ENCODE peak calls at places on chromosomes 4 and X, in six cellular contexts. Q is A673, F is neuronal stem cell, B is iPS DF 6.9, O is Peyer's patch, H is RWPE2. E is an unnamed sample.

GRCh38 chr4:6939761-6940743 is 30.4 kb downstream of the TBC1D14 start:
- DNase-seq in Q (no peak), F (no peak), B (no peak), O (no peak), H (no peak), E (no peak)

GRCh38 chrX:65706041-65706828 is 38.8 kb downstream of the MSN start:
- DNase-seq in Q (peak; percentile 17), F (no peak), B (no peak), O (peak; percentile 61), H (peak; percentile 48), E (no peak)

GRCh38 chrX:96435636-96436035 is 249.0 kb upstream of the DIAPH2 start:
- DNase-seq in Q (no peak), F (no peak), B (no peak), O (no peak), H (no peak), E (no peak)

GRCh38 chr4:53044651-53044960 is 182.5 kb downstream of the RASL11B start:
- DNase-seq in Q (no peak), F (no peak), B (no peak), O (no peak), H (no peak), E (no peak)

GRCh38 chr4:48431401-48431800 is 51.7 kb upstream of the SLC10A4 start:
- DNase-seq in Q (no peak), F (no peak), B (no peak), O (no peak), H (no peak), E (no peak)

GRCh38 chr4:77043507-77044131 is 32.2 kb downstream of the CCNI start:
- DNase-seq in Q (no peak), F (no peak), B (no peak), O (no peak), H (no peak), E (no peak)

GRCh38 chr4:184420881-184421416 is 53.4 kb downstream of the IRF2 start:
- DNase-seq in Q (peak; percentile 41), F (no peak), B (no peak), O (no peak), H (no peak), E (no peak)

GRCh38 chr4:89136525-89136924 is 25.2 kb downstream of the TIGD2 start:
- DNase-seq in Q (no peak), F (no peak), B (no peak), O (no peak), H (no peak), E (peak; percentile 44)

GRCh38 chrX:13598877-13599276 is 29.5 kb downstream of the EGFL6 start:
- DNase-seq in Q (peak; percentile 14), F (no peak), B (no peak), O (no peak), H (no peak), E (no peak)

GRCh38 chr4:155569960-155570515 is 96.6 kb upstream of the GUCY1A1 start:
- DNase-seq in Q (no peak), F (no peak), B (no peak), O (no peak), H (no peak), E (no peak)

GRCh38 chrX:10634681-10635161 is 14.3 kb upstream of the MID1 start:
- DNase-seq in Q (peak; percentile 43), F (no peak), B (no peak), O (no peak), H (peak; percentile 83), E (no peak)

GRCh38 chr4:40990899-40991265 is 223.5 kb downstream of the APBB2 start:
- DNase-seq in Q (no peak), F (no peak), B (no peak), O (no peak), H (no peak), E (no peak)

GRCh38 chr4:100340534-100341364 is 150.5 kb upstream of the DDIT4L start:
- DNase-seq in Q (no peak), F (no peak), B (no peak), O (no peak), H (no peak), E (no peak)

GRCh38 chr4:39609454-39609911 is 29.2 kb downstream of the SMIM14 start:
- DNase-seq in Q (no peak), F (no peak), B (no peak), O (no peak), H (no peak), E (peak; percentile 11)

GRCh38 chr4:86686741-86687140 is 92.6 kb downstream of the PTPN13 start:
- DNase-seq in Q (no peak), F (no peak), B (no peak), O (no peak), H (no peak), E (no peak)

GRCh38 chr4:53183754-53184153 is 182.1 kb downstream of the SCFD2 start:
- DNase-seq in Q (no peak), F (no peak), B (no peak), O (no peak), H (no peak), E (no peak)

GRCh38 chr4:119664168-119664907 is 35.7 kb upstream of the PDE5A start:
- DNase-seq in Q (no peak), F (no peak), B (no peak), O (no peak), H (no peak), E (no peak)

GRCh38 chr4:184019084-184019483 is 114.0 kb downstream of the STOX2 start:
- DNase-seq in Q (no peak), F (no peak), B (no peak), O (no peak), H (no peak), E (no peak)

GRCh38 chrX:104172788-104173187 is 6.5 kb downstream of the FAM199X start:
- DNase-seq in Q (no peak), F (no peak), B (no peak), O (no peak), H (no peak), E (no peak)

GRCh38 chr4:141021397-141022194 is 111.7 kb downstream of the RNF150 start:
- DNase-seq in Q (no peak), F (no peak), B (no peak), O (no peak), H (no peak), E (no peak)

GRCh38 chr4:141020801-141021261 is 112.4 kb downstream of the RNF150 start:
- DNase-seq in Q (no peak), F (no peak), B (no peak), O (no peak), H (no peak), E (no peak)

GRCh38 chr4:141023051-141023450 is 110.2 kb downstream of the RNF150 start:
- DNase-seq in Q (no peak), F (no peak), B (no peak), O (no peak), H (no peak), E (no peak)

GRCh38 chr4:141019772-141020171 is 113.5 kb downstream of the RNF150 start:
- DNase-seq in Q (no peak), F (no peak), B (no peak), O (no peak), H (no peak), E (no peak)

DNA sequence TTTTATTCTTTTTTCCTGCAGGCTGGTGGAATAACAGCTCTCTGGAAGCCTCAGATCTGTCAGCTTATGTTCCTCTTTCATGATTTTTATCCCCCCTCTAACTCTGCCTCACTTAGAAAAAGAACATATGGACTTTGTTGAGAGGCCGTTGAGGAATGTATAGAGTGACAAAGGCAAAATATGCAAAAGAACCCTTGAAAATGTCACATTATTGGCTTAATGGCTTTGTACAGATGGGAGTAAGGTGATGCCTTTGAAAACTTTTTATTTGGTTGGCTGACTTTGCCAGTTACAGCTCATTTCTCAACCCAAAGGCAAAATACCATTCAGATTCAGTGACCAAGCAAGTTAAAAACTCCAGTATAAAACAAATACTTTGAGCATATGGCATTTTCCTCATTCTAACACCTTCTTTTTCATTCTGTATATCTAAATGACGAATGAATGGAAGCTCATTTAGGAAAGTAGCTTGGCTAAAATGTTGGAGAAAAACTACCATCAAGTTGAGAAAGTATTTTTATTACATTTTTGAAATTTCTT is 111.0 kb downstream of the RNF150 start:
- DNase-seq in Q (peak; percentile 25), F (no peak), B (no peak), O (no peak), H (no peak), E (no peak)
- H3K4me1 ChIP-seq in Q (peaks cover 46% of the 10 kb centered on the region), F (peaks cover 4% of the 10 kb centered on the region), B (no peaks in the 10 kb centered on the region), O (no peaks in the 10 kb centered on the region), H (no peaks in the 10 kb centered on the region), E (peaks cover 13% of the 10 kb centered on the region)

GRCh38 chr4:139018501-139018900 is 2.9 kb downstream of the NOCT start:
- DNase-seq in Q (no peak), F (no peak), B (no peak), O (no peak), H (no peak), E (no peak)
- H3K4me1 ChIP-seq in Q (peaks cover 44% of the 10 kb centered on the region), F (peaks cover 5% of the 10 kb centered on the region), B (peaks cover 4% of the 10 kb centered on the region), O (peaks cover 15% of the 10 kb centered on the region), H (peaks cover 23% of the 10 kb centered on the region), E (peaks cover 37% of the 10 kb centered on the region)

GRCh38 chrX:70174754-70175153 is 2.5 kb upstream of the DGAT2L6 start:
- DNase-seq in Q (no peak), F (no peak), B (no peak), O (no peak), H (no peak), E (no peak)

GRCh38 chrX:70169281-70169680 is 8.0 kb upstream of the DGAT2L6 start:
- DNase-seq in Q (no peak), F (no peak), B (no peak), O (no peak), H (no peak), E (no peak)

GRCh38 chrX:70171636-70172035 is 5.6 kb upstream of the DGAT2L6 start:
- DNase-seq in Q (no peak), F (no peak), B (no peak), O (no peak), H (no peak), E (no peak)

GRCh38 chrX:70172964-70173363 is 4.3 kb upstream of the DGAT2L6 start:
- DNase-seq in Q (no peak), F (no peak), B (no peak), O (no peak), H (no peak), E (no peak)

DNA sequence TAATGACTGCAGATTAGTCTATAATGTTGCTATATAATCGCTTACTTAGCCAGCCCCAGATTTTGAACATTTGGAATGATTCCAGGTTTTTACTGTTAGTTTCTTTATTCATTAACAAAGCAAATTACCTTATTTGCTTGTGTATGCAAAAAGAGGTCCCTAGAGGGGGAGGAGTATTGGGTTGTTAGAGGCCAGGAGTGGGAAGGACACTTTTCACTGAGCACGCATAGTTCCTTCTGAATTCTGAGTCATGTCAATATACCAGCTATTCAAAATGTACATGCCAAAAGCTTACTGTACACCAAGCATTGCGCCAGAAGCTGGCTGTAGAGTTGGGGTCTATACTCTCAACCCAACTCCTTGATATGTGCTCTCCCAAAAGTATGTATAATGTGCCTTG is 5.1 kb upstream of the DGAT2L6 start:
- DNase-seq in Q (peak; percentile 21), F (no peak), B (no peak), O (no peak), H (no peak), E (no peak)
- H3K4me1 ChIP-seq in Q (peaks cover 5% of the 10 kb centered on the region), F (peaks cover 22% of the 10 kb centered on the region), B (peaks cover 7% of the 10 kb centered on the region), O (no peaks in the 10 kb centered on the region), H (peaks cover 15% of the 10 kb centered on the region), E (peaks cover 8% of the 10 kb centered on the region)

DNA sequence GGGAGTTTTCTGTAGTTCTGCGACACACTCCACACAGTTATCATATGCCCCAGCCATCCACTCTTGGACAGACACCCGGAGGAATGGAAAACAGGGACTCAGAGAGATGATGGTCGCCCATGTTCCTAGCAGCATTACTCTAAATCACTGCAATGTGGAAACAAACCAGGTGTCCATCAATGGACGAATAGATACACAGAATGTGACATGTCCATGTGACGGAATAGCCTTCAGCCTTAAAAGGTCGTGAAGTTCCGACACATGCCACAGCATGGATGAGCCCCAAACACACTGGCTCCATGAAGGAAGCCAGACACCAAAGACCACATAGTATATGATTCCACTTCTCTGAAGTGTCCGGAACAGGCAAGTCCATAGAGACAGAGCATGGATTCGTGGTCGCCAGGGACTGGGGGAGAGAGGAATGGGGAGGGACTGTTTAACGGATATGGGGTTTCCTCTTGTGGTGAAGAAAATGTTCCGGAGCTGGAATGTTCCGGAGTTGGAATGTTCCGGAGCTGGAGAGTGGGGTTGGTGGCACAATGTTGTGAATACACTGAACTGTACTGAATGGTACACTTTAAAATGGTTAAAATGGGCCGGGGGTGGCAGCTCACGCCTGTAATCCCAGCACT is 28.7 kb upstream of the AFAP1 start:
- DNase-seq in Q (no peak), F (no peak), B (no peak), O (no peak), H (no peak), E (no peak)
- H3K4me1 ChIP-seq in Q (peaks cover 46% of the 10 kb centered on the region), F (peaks cover 8% of the 10 kb centered on the region), B (peaks cover 7% of the 10 kb centered on the region), O (peaks cover 53% of the 10 kb centered on the region), H (peaks cover 52% of the 10 kb centered on the region), E (peaks cover 35% of the 10 kb centered on the region)

E was measured in hepatocyte.